ENCODE peak calls at places on chromosomes 12 and 14, in nine cellular contexts. K, B, W, A, F, T, S, H and U are unnamed samples. For H3K36me3 and H3K4me1, the result is how much of the 10 kb centered on the place peaks cover.

GRCh38 chr14:105168979-105169507 is 467 bp upstream of the JAG2 start:
- DNase-seq in K (no peak), B (peak), W (peak), A (peak), F (no peak), T (peak), S (no peak), H (no peak), U (no peak)

GRCh38 chr12:62873826-62874448 is 61.0 kb downstream of the PPM1H start:
- DNase-seq in K (peak), B (no peak), W (no peak), A (no peak), F (no peak), T (no peak), S (no peak), H (no peak), U (no peak)

GRCh38 chr14:50021261-50021660 is 95.1 kb downstream of the VCPKMT start:
- DNase-seq in K (no peak), B (no peak), W (no peak), A (no peak), F (no peak), T (no peak), S (no peak), H (no peak), U (no peak)

GRCh38 chr12:127538325-127538724 is 728.6 kb upstream of the TMEM132C start:
- DNase-seq in K (no peak), B (no peak), W (no peak), A (no peak), F (no peak), T (no peak), S (no peak), H (no peak), U (no peak)

GRCh38 chr12:63945777-63946176 is 101.3 kb downstream of the SRGAP1 start:
- DNase-seq in K (no peak), B (no peak), W (no peak), A (no peak), F (no peak), T (no peak), S (no peak), H (no peak), U (no peak)

GRCh38 chr12:42809226-42809625 is 219.7 kb upstream of the PRICKLE1 start:
- DNase-seq in K (no peak), B (no peak), W (no peak), A (no peak), F (no peak), T (no peak), S (no peak), H (no peak), U (no peak)

GRCh38 chr12:94169495-94169894 is 21.1 kb downstream of the PLXNC1 start:
- DNase-seq in K (no peak), B (no peak), W (no peak), A (no peak), F (no peak), T (no peak), S (no peak), H (no peak), U (no peak)

GRCh38 chr12:34290191-34290995 is 268.1 kb downstream of the ALG10 start:
- DNase-seq in K (no peak), B (no peak), W (no peak), A (no peak), F (peak), T (no peak), S (no peak), H (no peak), U (no peak)

GRCh38 chr14:37698840-37699777 is 103.7 kb downstream of the TTC6 start:
- DNase-seq in K (no peak), B (no peak), W (no peak), A (no peak), F (no peak), T (no peak), S (no peak), H (no peak), U (no peak)

GRCh38 chr12:31482816-31483215 is 108.1 kb downstream of the DENND5B start:
- DNase-seq in K (peak), B (peak), W (no peak), A (no peak), F (no peak), T (no peak), S (no peak), H (no peak), U (no peak)

GRCh38 chr12:78977463-78977862 is 112.9 kb downstream of the SYT1 start:
- DNase-seq in K (no peak), B (no peak), W (no peak), A (no peak), F (no peak), T (no peak), S (no peak), H (no peak), U (no peak)

GRCh38 chr12:13175499-13175898 is 21.0 kb upstream of the EMP1 start:
- DNase-seq in K (peak), B (no peak), W (no peak), A (no peak), F (no peak), T (no peak), S (no peak), H (no peak), U (no peak)

GRCh38 chr14:100192250-100192671 is 32.8 kb upstream of the DEGS2 start:
- DNase-seq in K (no peak), B (no peak), W (no peak), A (peak), F (peak), T (no peak), S (peak), H (no peak), U (peak)

GRCh38 chr14:85572845-85573244 is 42.9 kb downstream of the FLRT2 start:
- DNase-seq in K (no peak), B (peak), W (no peak), A (no peak), F (no peak), T (no peak), S (no peak), H (no peak), U (no peak)

GRCh38 chr14:77659822-77660221 is 43.4 kb upstream of the SPTLC2 start:
- DNase-seq in K (no peak), B (no peak), W (no peak), A (no peak), F (no peak), T (no peak), S (no peak), H (no peak), U (no peak)

GRCh38 chr14:33679461-33680225 is 271.2 kb downstream of the EGLN3 start:
- DNase-seq in K (peak), B (peak), W (no peak), A (no peak), F (no peak), T (no peak), S (no peak), H (no peak), U (no peak)

GRCh38 chr14:34685819-34686428 is 28.5 kb downstream of the CFL2 start:
- DNase-seq in K (no peak), B (peak), W (no peak), A (no peak), F (no peak), T (no peak), S (no peak), H (no peak), U (no peak)

GRCh38 chr14:66717571-66718140 is 209.7 kb downstream of the GPHN start:
- DNase-seq in K (no peak), B (no peak), W (no peak), A (no peak), F (no peak), T (no peak), S (no peak), H (no peak), U (no peak)

GRCh38 chr14:22897357-22897756 is 14.3 kb downstream of the REM2 start:
- DNase-seq in K (no peak), B (no peak), W (no peak), A (no peak), F (no peak), T (no peak), S (no peak), H (no peak), U (no peak)

GRCh38 chr12:116719661-116720060 is 18.2 kb downstream of the SPRING1 start:
- DNase-seq in K (no peak), B (no peak), W (no peak), A (no peak), F (no peak), T (no peak), S (no peak), H (no peak), U (no peak)

GRCh38 chr12:16984484-16984883 is 378.5 kb upstream of the LMO3 start:
- DNase-seq in K (no peak), B (no peak), W (no peak), A (no peak), F (no peak), T (no peak), S (no peak), H (no peak), U (no peak)

GRCh38 chr12:71686658-71687025 is 760 bp downstream of the TMEM19 start:
- DNase-seq in K (no peak), B (no peak), W (no peak), A (no peak), F (no peak), T (no peak), S (no peak), H (no peak), U (no peak)

GRCh38 chr12:109475993-109476806 is 900 bp downstream of the KCTD10 start:
- DNase-seq in K (no peak), B (no peak), W (no peak), A (no peak), F (no peak), T (peak), S (no peak), H (no peak), U (no peak)

GRCh38 chr14:59103396-59103795 is 85.1 kb upstream of the DAAM1 start:
- DNase-seq in K (no peak), B (no peak), W (no peak), A (no peak), F (no peak), T (no peak), S (no peak), H (no peak), U (no peak)

GRCh38 chr12:88207921-88208640 is 66.0 kb downstream of the TMTC3 start:
- DNase-seq in K (no peak), B (no peak), W (no peak), A (peak), F (no peak), T (no peak), S (no peak), H (peak), U (peak)

GRCh38 chr14:53924754-53925153 is 31.9 kb downstream of the BMP4 start:
- DNase-seq in K (peak), B (peak), W (no peak), A (no peak), F (no peak), T (no peak), S (no peak), H (no peak), U (no peak)

GRCh38 chr12:68001486-68002466 is 12.5 kb downstream of the IFNG-AS1 start:
- DNase-seq in K (no peak), B (peak), W (no peak), A (no peak), F (no peak), T (no peak), S (no peak), H (no peak), U (no peak)

GRCh38 chr12:116594325-116595038 is 35.3 kb downstream of the MAP1LC3B2 start:
- DNase-seq in K (no peak), B (no peak), W (peak), A (no peak), F (peak), T (no peak), S (peak), H (peak), U (peak)

GRCh38 chr14:93943052-93943451 is 15.9 kb downstream of the FAM181A start:
- DNase-seq in K (no peak), B (no peak), W (no peak), A (no peak), F (no peak), T (no peak), S (no peak), H (no peak), U (no peak)

GRCh38 chr12:119835068-119835467 is 42.1 kb downstream of the CIT start:
- DNase-seq in K (no peak), B (no peak), W (no peak), A (peak), F (no peak), T (no peak), S (no peak), H (no peak), U (no peak)

GRCh38 chr12:54032627-54033100 is at the start of gene HOXC5:
- DNase-seq in K (peak), B (peak), W (peak), A (peak), F (peak), T (peak), S (no peak), H (peak), U (peak)

GRCh38 chr12:52442600-52443061 is 8.5 kb upstream of the KRT75 start:
- DNase-seq in K (peak), B (no peak), W (no peak), A (peak), F (no peak), T (no peak), S (no peak), H (no peak), U (no peak)

GRCh38 chr12:57195655-57196371 is 20.8 kb upstream of the NXPH4 start:
- DNase-seq in K (no peak), B (no peak), W (no peak), A (no peak), F (no peak), T (no peak), S (no peak), H (no peak), U (no peak)

GRCh38 chr14:40240456-40240855 is 808.2 kb upstream of the FBXO33 start:
- DNase-seq in K (no peak), B (no peak), W (no peak), A (no peak), F (no peak), T (no peak), S (no peak), H (no peak), U (no peak)

GRCh38 chr12:113299619-113300237 is 35.2 kb downstream of the SLC8B1 start:
- DNase-seq in K (peak), B (peak), W (no peak), A (peak), F (peak), T (peak), S (peak), H (peak), U (peak)

GRCh38 chr12:76470028-76470939 is 89.3 kb downstream of the OSBPL8 start:
- DNase-seq in K (peak), B (peak), W (no peak), A (no peak), F (no peak), T (peak), S (no peak), H (no peak), U (no peak)

GRCh38 chr14:32414808-32415255 is 85.7 kb downstream of the AKAP6 start:
- DNase-seq in K (no peak), B (peak), W (no peak), A (no peak), F (no peak), T (no peak), S (no peak), H (no peak), U (no peak)

GRCh38 chr12:93567174-93567573 is 5.3 kb upstream of the SOCS2 start:
- DNase-seq in K (no peak), B (no peak), W (no peak), A (no peak), F (no peak), T (no peak), S (no peak), H (no peak), U (no peak)

DNA sequence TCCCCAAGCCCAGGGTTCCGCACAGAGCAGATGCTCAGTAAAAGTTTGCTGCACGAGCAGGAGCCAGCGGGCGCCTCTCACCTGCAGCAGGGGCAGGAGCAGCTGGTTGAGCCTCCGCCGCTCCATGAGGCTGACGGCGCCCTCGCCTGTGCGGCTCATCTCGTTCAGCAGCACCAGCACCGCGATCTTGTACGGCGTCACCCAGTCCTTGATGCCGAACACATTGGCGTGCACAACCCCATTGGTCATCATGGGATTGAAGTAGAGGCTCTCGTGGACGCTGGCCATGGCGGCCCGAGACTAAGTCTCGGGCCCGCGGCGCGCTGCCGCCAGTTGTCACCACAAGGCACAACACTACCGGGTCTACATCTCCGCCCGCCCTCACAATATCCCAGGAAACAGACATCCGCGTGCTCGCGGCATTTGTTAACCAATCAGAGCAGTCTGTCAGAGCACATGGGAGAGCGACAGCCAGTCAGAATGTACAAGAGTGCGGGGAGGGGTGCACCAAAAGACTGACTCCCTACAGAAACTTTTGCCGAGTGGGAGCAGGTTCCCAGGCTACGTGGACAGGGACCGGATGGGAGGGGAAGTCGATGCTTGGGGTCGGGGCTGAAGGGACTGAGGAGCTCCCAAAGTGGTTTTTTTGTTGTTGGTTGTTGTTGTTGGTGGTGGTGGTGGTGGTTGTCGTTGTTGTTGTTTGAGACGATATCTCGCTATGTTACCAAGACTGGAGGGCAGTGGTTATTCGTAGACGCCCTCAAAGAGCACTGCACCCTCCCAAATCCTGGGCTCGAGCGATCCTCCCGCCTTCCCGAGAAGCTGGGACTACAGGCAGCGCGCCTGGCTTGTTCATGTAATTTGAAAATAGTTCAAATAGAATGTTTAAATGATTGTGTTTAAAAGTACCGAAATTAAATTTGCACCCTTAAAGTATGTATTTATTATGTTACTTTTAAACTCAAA is at the start of gene ANAPC5:
- DNase-seq in K (peak), B (peak), W (peak), A (peak), F (peak), T (peak), S (peak), H (peak), U (peak)
- H3K36me3 ChIP-seq in K (under half), B (under half), W (under half), A (under half), F (under half), T (under half), S (under half), H (under half), U (under half)

GRCh38 chr12:8696402-8697100 is 1.2 kb upstream of the RIMKLB start:
- DNase-seq in K (no peak), B (no peak), W (no peak), A (no peak), F (no peak), T (no peak), S (no peak), H (no peak), U (no peak)
- H3K4me1 ChIP-seq in K (under half), B (under half), W (under half), A (under half), F (half or more), T (under half), S (under half), H (under half), U (under half)

DNA sequence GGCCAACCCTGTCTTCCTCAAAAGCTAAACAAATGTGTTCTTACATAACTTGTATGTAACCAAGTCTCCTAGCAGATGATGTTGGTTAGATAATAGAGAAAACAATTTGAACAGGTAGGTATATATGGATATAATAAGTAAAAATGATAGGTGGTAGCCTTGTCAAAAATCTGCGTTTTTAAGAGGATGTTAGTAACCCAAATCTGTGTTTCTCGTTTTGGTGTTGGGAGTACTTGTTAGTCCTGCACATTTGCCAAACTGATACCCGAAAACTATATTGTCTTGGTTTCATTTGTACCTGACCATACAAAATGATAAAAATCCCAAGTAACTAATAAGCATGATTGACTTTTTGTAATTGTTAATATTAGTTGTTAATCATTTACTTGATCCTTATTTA is 8.1 kb downstream of the SRSF5 start:
- DNase-seq in K (no peak), B (no peak), W (no peak), A (no peak), F (no peak), T (no peak), S (no peak), H (no peak), U (no peak)
- H3K36me3 ChIP-seq in K (under half), B (under half), W (half or more), A (under half), F (half or more), T (half or more), S (half or more), H (under half), U (under half)

DNA sequence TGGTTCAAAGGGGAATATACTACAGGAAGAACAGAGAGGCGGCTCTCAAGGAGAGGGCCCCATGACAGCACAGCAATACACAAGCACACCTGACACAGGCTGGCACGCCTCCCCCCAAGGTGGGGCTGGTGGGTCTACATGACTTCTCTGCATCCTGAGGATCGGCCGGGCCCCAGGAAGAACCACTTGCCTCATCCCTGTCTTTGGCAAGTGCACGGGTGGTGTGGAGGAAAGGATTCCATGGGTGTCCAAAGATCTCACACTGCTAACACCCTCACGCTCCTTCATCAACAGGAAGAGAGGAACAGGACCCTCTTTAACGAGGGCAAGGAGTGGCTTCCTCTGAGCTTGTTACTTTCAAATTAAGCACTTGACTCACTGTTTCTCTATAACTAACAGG is 7.3 kb downstream of the VAMP1 start:
- DNase-seq in K (no peak), B (peak), W (peak), A (no peak), F (no peak), T (no peak), S (no peak), H (no peak), U (no peak)
- H3K4me1 ChIP-seq in K (under half), B (under half), W (half or more), A (under half), F (under half), T (under half), S (half or more), H (under half), U (under half)

GRCh38 chr12:43981726-43982125 is 145.8 kb downstream of the TMEM117 start:
- DNase-seq in K (no peak), B (no peak), W (no peak), A (no peak), F (no peak), T (no peak), S (no peak), H (no peak), U (no peak)
- H3K36me3 ChIP-seq in K (under half), B (under half), W (under half), A (under half), F (under half), T (under half), S (under half), H (under half), U (under half)